ENCODE peak calls at places on chromosomes 4 and X, in seven cellular contexts. N, T, O, H, S, I and Z are unnamed samples.

GRCh38 chr4:104989363-104989762 is 157.3 kb upstream of the TET2 start:
- DNase-seq in T (peak), O (no peak), N (no peak), H (peak), I (no peak), S (no peak), Z (peak)

GRCh38 chr4:134700251-134700650 is 498.7 kb upstream of the PABPC4L start:
- DNase-seq in H (no peak), N (no peak), I (no peak), O (no peak), S (no peak), T (no peak), Z (no peak)

GRCh38 chrX:19005909-19006308 is 22.0 kb upstream of the PHKA2 start:
- DNase-seq in N (no peak), H (peak), O (no peak), T (no peak), I (no peak), S (no peak), Z (no peak)

GRCh38 chrX:95076449-95076848 is 1402.4 kb downstream of the FAM133A start:
- DNase-seq in O (no peak), I (no peak), T (peak), H (peak), S (peak), N (peak), Z (no peak)

GRCh38 chrX:13374364-13374763 is 54.5 kb upstream of the ATXN3L start:
- DNase-seq in S (no peak), I (no peak), T (no peak), H (no peak), N (no peak), O (no peak), Z (no peak)

GRCh38 chrX:47991263-47992092 is 12.3 kb downstream of the ZNF182 start:
- DNase-seq in T (peak), S (peak), H (peak), I (no peak), O (no peak), N (peak), Z (peak)

GRCh38 chr4:70838400-70838971 is 1.2 kb downstream of the GRSF1 start:
- DNase-seq in T (peak), H (no peak), S (no peak), N (peak), I (no peak), O (no peak), Z (no peak)

GRCh38 chrX:153493085-153493484 is 1.7 kb upstream of the BGN start:
- DNase-seq in T (no peak), S (no peak), I (no peak), O (no peak), H (no peak), N (no peak), Z (no peak)

GRCh38 chr4:176320976-176321361 is 1.2 kb downstream of the SPCS3 start:
- DNase-seq in O (no peak), S (no peak), N (no peak), H (no peak), T (no peak), I (no peak), Z (no peak)

GRCh38 chrX:70664726-70665125 is 220.1 kb downstream of the DLG3 start:
- DNase-seq in S (peak), I (no peak), N (peak), T (peak), O (no peak), H (peak), Z (no peak)

GRCh38 chrX:151386838-151387459 is 10.1 kb upstream of the VMA21 start:
- DNase-seq in H (no peak), T (peak), N (no peak), O (no peak), I (no peak), S (no peak), Z (no peak)

GRCh38 chr4:3783691-3784306 is 17.6 kb downstream of the ADRA2C start:
- DNase-seq in H (peak), T (no peak), N (no peak), O (peak), S (peak), I (no peak), Z (no peak)

GRCh38 chrX:132209527-132209926 is 9.7 kb downstream of the RAP2C start:
- DNase-seq in O (no peak), N (peak), S (no peak), I (no peak), T (peak), H (no peak), Z (no peak)

GRCh38 chrX:154056739-154057367 is 37.2 kb upstream of the IRAK1 start:
- DNase-seq in N (peak), S (no peak), I (no peak), H (no peak), T (peak), O (no peak), Z (no peak)

GRCh38 chr4:23952258-23952657 is 62.4 kb upstream of the PPARGC1A start:
- DNase-seq in H (no peak), O (no peak), N (no peak), S (no peak), T (no peak), I (no peak), Z (no peak)

GRCh38 chrX:46812445-46812844 is 24.4 kb upstream of the RP2 start:
- DNase-seq in I (no peak), T (no peak), N (no peak), H (peak), S (no peak), O (no peak), Z (no peak)

GRCh38 chr4:180057198-180057821 is 2185.9 kb upstream of the TENM3 start:
- DNase-seq in N (no peak), O (no peak), S (no peak), T (no peak), H (no peak), I (no peak), Z (no peak)

GRCh38 chr4:40422309-40422708 is 87.2 kb downstream of the CHRNA9 start:
- DNase-seq in I (no peak), S (no peak), N (no peak), O (no peak), T (no peak), H (no peak), Z (no peak)

GRCh38 chr4:160318567-160319220 is 1215.8 kb downstream of the RAPGEF2 start:
- DNase-seq in H (peak), S (peak), I (no peak), T (no peak), N (no peak), O (no peak), Z (no peak)

GRCh38 chr4:105472871-105473339 is 957 bp downstream of the PPA2 start:
- DNase-seq in O (no peak), H (peak), S (no peak), I (no peak), T (no peak), N (peak), Z (no peak)

GRCh38 chrX:721354-721753 is 90.8 kb downstream of the SHOX start:
- DNase-seq in N (no peak), O (no peak), T (no peak), I (no peak), H (no peak), S (no peak), Z (no peak)

DNA sequence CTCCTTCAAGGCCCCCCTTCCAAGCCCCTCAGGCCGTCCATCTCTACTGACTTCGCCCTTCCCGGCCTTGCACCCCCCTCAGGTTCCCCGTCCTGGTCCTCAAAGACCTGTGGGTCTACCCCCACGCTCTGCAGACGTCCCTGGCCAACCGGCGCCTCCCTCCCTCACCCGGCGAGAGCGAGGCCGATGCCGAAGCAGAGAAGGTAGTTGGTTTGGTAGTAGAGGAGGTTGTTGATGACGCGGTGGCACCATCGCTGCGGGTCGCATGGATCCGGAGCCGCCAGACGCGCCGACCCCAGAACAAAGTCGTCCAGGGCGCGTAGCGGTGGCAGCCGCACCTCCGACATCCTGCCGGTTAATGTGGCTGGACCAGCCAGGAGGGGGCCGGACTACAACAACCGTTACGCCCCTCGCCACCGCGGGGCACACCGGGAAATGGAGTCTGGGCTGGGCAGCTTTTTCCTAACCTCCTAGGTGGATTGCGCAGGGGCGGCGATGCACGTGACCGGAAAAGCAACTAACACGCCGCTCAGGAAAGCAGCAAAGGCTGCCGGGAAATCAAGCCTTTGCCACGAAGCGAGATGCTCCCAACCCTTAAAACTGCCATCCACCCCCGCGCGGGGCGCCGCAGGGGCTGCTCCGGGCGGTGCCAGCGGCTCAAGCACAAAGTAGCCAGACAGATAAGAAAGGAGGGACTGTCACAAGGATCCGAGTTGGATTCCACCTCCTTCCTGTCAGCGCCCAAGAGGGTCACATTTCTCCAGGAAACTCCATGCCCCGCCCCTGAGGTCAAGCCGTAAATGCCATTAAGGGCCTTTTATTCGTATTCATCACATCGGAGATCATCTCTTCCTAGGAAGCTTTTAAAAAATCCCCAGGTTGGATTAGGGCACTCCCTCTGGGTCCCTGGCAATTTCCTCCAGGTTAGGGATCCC is at the start of gene PRAF2:
- DNase-seq in H (no peak), O (peak), S (peak), I (peak), T (peak), N (peak), Z (peak)
- H3K4me3 ChIP-seq in H (no peak), O (peak), S (peak), I (peak), T (peak), N (peak), Z (peak)

GRCh38 chr4:27048350-27049100 is 187.9 kb downstream of the STIM2 start:
- DNase-seq in I (no peak), H (peak), T (peak), S (peak), N (peak), O (peak), Z (no peak)
- H3K4me3 ChIP-seq in I (no peak), H (peak), T (peak), S (peak), N (peak), O (peak), Z (peak)

GRCh38 chrX:31921236-31921635 is 849.4 kb upstream of the FTHL17 start:
- DNase-seq in I (no peak), T (no peak), N (no peak), S (no peak), O (no peak), H (no peak), Z (no peak)
- H3K4me3 ChIP-seq in I (no peak), T (no peak), N (no peak), S (no peak), O (no peak), H (no peak), Z (no peak)

DNA sequence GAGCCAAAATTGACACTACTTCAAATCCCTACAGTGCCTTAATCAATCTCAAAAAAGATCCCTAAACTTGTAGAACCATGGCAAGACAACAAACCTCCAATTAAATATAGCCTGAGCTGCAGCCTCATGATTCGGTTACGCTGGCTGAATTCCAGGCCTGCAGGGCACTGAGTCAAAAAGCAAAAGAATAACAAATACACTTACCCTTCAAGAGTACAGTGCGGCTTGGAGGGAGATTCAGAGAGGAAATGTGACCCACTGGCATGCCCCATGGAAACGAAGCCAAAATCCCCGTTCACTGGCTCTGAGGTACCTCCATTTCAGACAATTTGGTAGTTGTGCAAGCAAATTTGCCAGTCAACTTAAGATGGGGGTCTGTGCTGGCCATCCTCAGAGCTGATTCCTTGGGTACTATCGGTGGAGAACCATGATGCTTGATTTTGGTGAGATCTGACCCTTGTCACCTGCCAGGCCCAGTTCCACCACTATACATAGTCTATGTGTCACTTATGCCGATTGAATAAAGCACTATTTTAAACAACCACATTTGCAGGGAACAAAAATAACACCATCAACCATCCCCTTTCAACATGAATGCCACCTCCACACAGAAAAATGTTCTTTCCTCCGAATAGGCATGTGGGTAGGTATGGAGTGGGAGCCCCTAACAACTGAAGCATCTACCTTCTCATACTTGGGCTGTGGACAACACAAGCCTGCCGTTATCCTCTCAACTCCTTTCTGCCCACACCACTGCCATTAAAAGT is 2.1 kb downstream of the C4orf54 start:
- DNase-seq in H (peak), T (peak), O (no peak), N (peak), I (peak), S (peak), Z (no peak)
- H3K4me3 ChIP-seq in H (no peak), T (no peak), O (no peak), N (no peak), I (no peak), S (no peak), Z (no peak)

GRCh38 chrX:72029473-72030411 is 102.0 kb downstream of the RTL5 start:
- DNase-seq in O (peak), T (peak), I (peak), S (peak), H (peak), N (peak), Z (no peak)
- H3K4me3 ChIP-seq in O (no peak), T (no peak), I (no peak), S (no peak), H (peak), N (no peak), Z (no peak)

GRCh38 chr4:67545996-67546356 is 673 bp upstream of the CENPC start:
- DNase-seq in H (no peak), I (no peak), S (no peak), T (no peak), O (no peak), N (no peak), Z (no peak)
- H3K4me3 ChIP-seq in H (peak), I (peak), S (peak), T (peak), O (peak), N (peak), Z (peak)

DNA sequence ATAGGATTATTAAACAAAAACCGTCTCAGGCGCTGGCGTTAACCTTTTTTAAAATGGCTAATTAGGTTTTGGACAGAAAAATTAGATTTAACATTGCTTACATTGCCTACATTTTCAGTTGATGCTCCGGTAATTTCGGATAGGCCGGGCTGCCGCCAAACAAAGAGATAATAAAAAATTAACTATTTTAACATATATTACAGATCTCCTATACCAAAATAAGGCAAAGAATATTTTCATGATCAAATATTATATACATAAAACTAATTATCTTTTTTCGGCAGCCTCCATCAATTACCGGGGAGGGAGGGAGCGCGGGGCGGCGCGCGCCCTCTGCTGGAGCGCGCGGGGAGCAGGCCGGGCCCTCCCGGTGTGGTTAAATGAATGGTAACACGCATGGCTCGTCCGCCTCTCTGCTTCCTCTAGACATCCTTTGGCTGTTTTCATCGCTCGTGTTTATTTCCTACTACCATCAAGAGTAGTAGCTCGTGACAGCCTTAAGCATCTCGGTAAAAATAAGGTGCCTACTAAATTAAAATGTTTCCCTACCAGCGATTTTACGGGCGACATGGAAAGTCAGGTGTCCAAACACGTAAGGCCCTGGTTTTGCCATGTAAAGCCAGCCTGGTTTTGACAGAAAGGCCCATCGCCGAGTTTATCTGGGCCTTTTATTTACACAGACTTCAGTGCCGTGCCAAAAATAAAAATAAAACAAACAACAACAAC is 52.4 kb upstream of the TMEM33 start:
- DNase-seq in I (no peak), T (peak), N (peak), H (peak), S (peak), O (peak), Z (no peak)
- H3K4me3 ChIP-seq in I (no peak), T (no peak), N (peak), H (no peak), S (no peak), O (peak), Z (peak)